ENCODE peak calls at places on chromosomes 3 and 15, in eight cellular contexts. F is heart left ventricle; X is keratinocyte; V is psoas muscle; A is GM13976; L is lower lobe of right lung; Y is CD8-positive, alpha-beta T cell; T is astrocyte. U is an unnamed sample.

GRCh38 chr3:99365396-99365795 is 273.0 kb upstream of the COL8A1 start:
- DNase-seq in Y (no peak), A (no peak), T (no peak), F (no peak), X (no peak), L (no peak), V (no peak), U (no peak)

GRCh38 chr15:61327019-61327631 is 98.0 kb upstream of the RORA start:
- DNase-seq in Y (no peak), L (no peak), T (no peak), X (no peak), V (peak; percentile 19), A (peak; percentile 34), F (no peak), U (no peak)

GRCh38 chr15:65069179-65069578 is 1.4 kb upstream of the RASL12 start:
- DNase-seq in T (peak; percentile 94), Y (no peak), F (peak; percentile 51), L (peak; percentile 41), X (no peak), V (peak; percentile 32), A (no peak), U (no peak)

GRCh38 chr3:99119312-99119810 is 217.9 kb upstream of the DCBLD2 start:
- DNase-seq in V (no peak), X (no peak), F (no peak), T (peak; percentile 56), L (no peak), A (no peak), Y (no peak), U (no peak)

GRCh38 chr3:104180906-104181305 is 1185.8 kb upstream of the ALCAM start:
- DNase-seq in V (no peak), X (no peak), F (no peak), T (no peak), A (no peak), Y (no peak), L (no peak), U (no peak)

GRCh38 chr3:127088511-127089430 is 104.2 kb upstream of the PRR23E start:
- DNase-seq in F (peak; percentile 35), A (no peak), T (no peak), Y (no peak), V (no peak), L (no peak), X (no peak), U (no peak)

GRCh38 chr15:63978511-63979226 is 67.6 kb downstream of the DAPK2 start:
- DNase-seq in T (no peak), Y (no peak), L (no peak), A (no peak), X (no peak), V (no peak), F (no peak), U (no peak)

GRCh38 chr15:68277605-68278344 is at the start of gene FEM1B:
- DNase-seq in L (peak; percentile 95), X (no peak), T (peak; percentile 89), V (peak; percentile 93), F (peak; percentile 95), Y (peak; percentile 73), A (peak; percentile 94), U (peak; percentile 89)

GRCh38 chr15:56913670-56914069 is 4.8 kb upstream of the TCF12 start:
- DNase-seq in T (peak; percentile 86), A (no peak), F (no peak), L (no peak), X (no peak), V (no peak), Y (no peak), U (no peak)

GRCh38 chr3:73379465-73379864 is 245.3 kb downstream of the PDZRN3 start:
- DNase-seq in F (no peak), A (no peak), X (no peak), Y (no peak), L (no peak), T (peak; percentile 10), V (no peak), U (no peak)

GRCh38 chr3:102896851-102897621 is 462.2 kb downstream of the ZPLD1 start:
- DNase-seq in L (no peak), T (peak; percentile 12), Y (no peak), V (no peak), F (no peak), X (no peak), A (no peak), U (no peak)

GRCh38 chr3:66481071-66482001 is 19.5 kb downstream of the LRIG1 start:
- DNase-seq in F (no peak), L (no peak), Y (no peak), T (no peak), X (no peak), V (no peak), A (no peak), U (no peak)

GRCh38 chr3:24682141-24682547 is 187.5 kb upstream of the THRB start:
- DNase-seq in A (no peak), Y (no peak), F (no peak), V (no peak), X (no peak), T (peak; percentile 57), L (no peak), U (no peak)

GRCh38 chr3:25587975-25588374 is 76.7 kb downstream of the TOP2B start:
- DNase-seq in Y (no peak), L (no peak), V (no peak), T (no peak), X (no peak), A (no peak), F (no peak), U (no peak)

GRCh38 chr3:31906182-31906581 is 74.9 kb downstream of the OSBPL10 start:
- DNase-seq in A (no peak), L (no peak), F (no peak), X (no peak), Y (no peak), V (no peak), T (no peak), U (no peak)

GRCh38 chr15:100712226-100712625 is 109.8 kb downstream of the ASB7 start:
- DNase-seq in X (no peak), T (peak; percentile 59), F (peak; percentile 69), V (peak; percentile 60), L (no peak), Y (no peak), A (no peak), U (no peak)

GRCh38 chr15:25800761-25801515 is 62.2 kb downstream of the ATP10A start:
- DNase-seq in L (no peak), Y (no peak), V (no peak), F (no peak), X (no peak), A (no peak), T (no peak), U (no peak)

GRCh38 chr3:23735062-23735461 is 70.7 kb upstream of the UBE2E1 start:
- DNase-seq in L (no peak), T (no peak), F (no peak), Y (no peak), X (no peak), A (no peak), V (no peak), U (no peak)

GRCh38 chr3:138187296-138188012 is at the start of gene ARMC8:
- DNase-seq in F (peak; percentile 85), L (peak; percentile 79), A (no peak), X (no peak), T (no peak), Y (no peak), V (peak; percentile 62), U (no peak)

GRCh38 chr3:95994338-95994737 is 820.1 kb upstream of the EPHA6 start:
- DNase-seq in F (no peak), A (no peak), T (no peak), L (no peak), X (no peak), Y (no peak), V (no peak), U (no peak)

GRCh38 chr15:77186518-77187095 is 115.7 kb upstream of the TSPAN3 start:
- DNase-seq in Y (no peak), L (no peak), A (peak; percentile 36), F (no peak), T (peak; percentile 9), V (no peak), X (no peak), U (no peak)

GRCh38 chr15:38795471-38796245 is 231.0 kb upstream of the RASGRP1 start:
- DNase-seq in X (no peak), V (no peak), F (no peak), T (peak; percentile 70), A (no peak), L (no peak), Y (no peak), U (no peak)

GRCh38 chr15:88894819-88895767 is at the start of gene HAPLN3:
- DNase-seq in V (peak; percentile 51), A (peak; percentile 77), L (no peak), X (no peak), T (no peak), Y (peak; percentile 11), F (no peak), U (no peak)

GRCh38 chr3:70614111-70614510 is 301.7 kb upstream of the MDFIC2 start:
- DNase-seq in L (no peak), A (no peak), T (no peak), V (no peak), Y (no peak), F (no peak), X (no peak), U (no peak)
- TF ChIP-seq CTCF in L (no peak), A (no peak), T (no peak), V (no peak), Y (no peak), F (no peak), X (no peak), U (no peak)

DNA sequence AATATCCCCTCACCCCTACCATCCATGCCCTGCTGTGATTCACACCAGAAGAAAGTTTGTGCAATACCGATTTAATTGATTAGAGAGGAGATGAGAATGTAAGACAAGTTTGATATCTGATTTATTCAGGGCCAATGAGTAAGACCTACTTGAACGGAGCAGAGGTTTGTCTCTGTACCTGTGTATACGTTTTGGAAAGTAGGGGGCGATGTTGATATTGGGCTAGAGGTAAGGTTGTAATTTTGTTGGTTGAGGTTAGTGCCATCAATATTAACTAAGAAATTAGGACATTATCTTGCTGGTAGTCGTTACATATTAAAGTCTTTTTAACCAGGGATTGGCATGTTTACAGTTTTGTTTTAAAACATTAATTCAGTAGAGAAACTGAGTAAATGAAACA is 20.5 kb downstream of the EAF2 start:
- DNase-seq in Y (no peak), T (no peak), A (no peak), F (no peak), X (no peak), L (no peak), V (no peak), U (no peak)
- TF ChIP-seq CTCF in Y (no peak), T (peak; percentile 16), A (no peak), F (no peak), X (peak; percentile 56), L (peak; percentile 15), V (no peak), U (no peak)

DNA sequence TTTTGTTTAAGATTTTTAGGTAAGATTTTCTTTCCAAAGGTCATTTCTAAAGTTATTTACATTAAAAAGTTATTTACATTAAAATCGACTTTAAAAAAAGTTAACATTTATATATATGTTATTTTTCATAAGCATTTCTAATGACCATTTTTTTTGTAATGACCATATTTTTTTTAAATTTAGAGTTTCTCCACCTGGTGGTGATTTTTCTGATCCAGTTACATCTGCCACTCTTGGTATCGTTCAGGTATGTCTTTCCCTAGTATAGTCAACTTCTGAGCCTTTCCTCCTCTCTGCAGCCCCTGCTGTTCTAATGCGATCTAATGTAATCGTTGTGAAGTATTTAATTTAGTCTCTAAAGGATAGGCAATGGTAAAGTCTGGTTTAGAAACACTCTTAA is 42.9 kb upstream of the GRAMD1C start:
- DNase-seq in V (no peak), F (no peak), T (no peak), A (no peak), Y (no peak), X (no peak), L (no peak), U (no peak)
- TF ChIP-seq CTCF in V (no peak), F (no peak), T (no peak), A (no peak), Y (no peak), X (no peak), L (no peak), U (no peak)

GRCh38 chr3:46496745-46497555 is 826 bp upstream of the RTP3 start:
- DNase-seq in F (no peak), A (peak; percentile 58), V (no peak), X (no peak), L (no peak), T (no peak), Y (peak; percentile 20), U (no peak)
- TF ChIP-seq CTCF in F (no peak), A (no peak), V (no peak), X (peak; percentile 27), L (no peak), T (peak; percentile 28), Y (peak; percentile 50), U (peak; percentile 35)

U was measured in natural killer cell.